ENCODE peak calls at places on chromosomes 4 and X, in eight cellular contexts. One of them, this sample, is unnamed.

GRCh38 chr4:186845137-186845842 is 121.6 kb upstream of the FAT1 start:
- DNase-seq in Kasumi-1: peak
- DNase-seq in astrocyte of the spinal cord: peak
- DNase-seq in iris pigment epithelial cell: peak
- DNase-seq in germinal center: no peak
- DNase-seq in IMR-90: peak
- DNase-seq in cerebellar nuclear complex: no peak
- DNase-seq in hypothalamus: no peak
- DNase-seq in this sample: no peak

GRCh38 chr4:45453258-45453841 is 670.5 kb downstream of the GABRG1 start:
- DNase-seq in Kasumi-1: peak
- DNase-seq in astrocyte of the spinal cord: peak
- DNase-seq in iris pigment epithelial cell: peak
- DNase-seq in germinal center: no peak
- DNase-seq in IMR-90: no peak
- DNase-seq in cerebellar nuclear complex: no peak
- DNase-seq in hypothalamus: no peak
- DNase-seq in this sample: peak

GRCh38 chrX:28312965-28313364 is 274.3 kb upstream of the IL1RAPL1 start:
- DNase-seq in Kasumi-1: no peak
- DNase-seq in astrocyte of the spinal cord: peak
- DNase-seq in iris pigment epithelial cell: no peak
- DNase-seq in germinal center: no peak
- DNase-seq in IMR-90: peak
- DNase-seq in cerebellar nuclear complex: no peak
- DNase-seq in hypothalamus: no peak
- DNase-seq in this sample: no peak

GRCh38 chrX:55135171-55135570 is 46.4 kb downstream of the PAGE2 start:
- DNase-seq in Kasumi-1: peak
- DNase-seq in astrocyte of the spinal cord: peak
- DNase-seq in iris pigment epithelial cell: peak
- DNase-seq in germinal center: peak
- DNase-seq in IMR-90: peak
- DNase-seq in cerebellar nuclear complex: no peak
- DNase-seq in hypothalamus: no peak
- DNase-seq in this sample: peak

GRCh38 chr4:114807759-114808404 is 209.3 kb downstream of the UGT8 start:
- DNase-seq in Kasumi-1: peak
- DNase-seq in astrocyte of the spinal cord: peak
- DNase-seq in iris pigment epithelial cell: no peak
- DNase-seq in germinal center: peak
- DNase-seq in IMR-90: peak
- DNase-seq in cerebellar nuclear complex: no peak
- DNase-seq in hypothalamus: no peak
- DNase-seq in this sample: peak

GRCh38 chr4:153220709-153221367 is 16.6 kb downstream of the TRIM2 start:
- DNase-seq in Kasumi-1: no peak
- DNase-seq in astrocyte of the spinal cord: no peak
- DNase-seq in iris pigment epithelial cell: peak
- DNase-seq in germinal center: no peak
- DNase-seq in IMR-90: peak
- DNase-seq in cerebellar nuclear complex: no peak
- DNase-seq in hypothalamus: no peak
- DNase-seq in this sample: no peak

GRCh38 chrX:30304866-30305265 is 4.3 kb downstream of the NR0B1 start:
- DNase-seq in Kasumi-1: no peak
- DNase-seq in astrocyte of the spinal cord: no peak
- DNase-seq in iris pigment epithelial cell: no peak
- DNase-seq in germinal center: no peak
- DNase-seq in IMR-90: no peak
- DNase-seq in cerebellar nuclear complex: no peak
- DNase-seq in hypothalamus: no peak
- DNase-seq in this sample: no peak

GRCh38 chr4:119211856-119212250 is 660 bp upstream of the USP53 start:
- DNase-seq in Kasumi-1: no peak
- DNase-seq in astrocyte of the spinal cord: no peak
- DNase-seq in iris pigment epithelial cell: no peak
- DNase-seq in germinal center: no peak
- DNase-seq in IMR-90: no peak
- DNase-seq in cerebellar nuclear complex: no peak
- DNase-seq in hypothalamus: no peak
- DNase-seq in this sample: no peak

GRCh38 chr4:54225671-54226398 is 3.3 kb upstream of the PDGFRA start:
- DNase-seq in Kasumi-1: no peak
- DNase-seq in astrocyte of the spinal cord: peak
- DNase-seq in iris pigment epithelial cell: peak
- DNase-seq in germinal center: no peak
- DNase-seq in IMR-90: no peak
- DNase-seq in cerebellar nuclear complex: no peak
- DNase-seq in hypothalamus: no peak
- DNase-seq in this sample: no peak

GRCh38 chr4:95764961-95765360 is 74.9 kb upstream of the PDHA2 start:
- DNase-seq in Kasumi-1: no peak
- DNase-seq in astrocyte of the spinal cord: no peak
- DNase-seq in iris pigment epithelial cell: no peak
- DNase-seq in germinal center: no peak
- DNase-seq in IMR-90: no peak
- DNase-seq in cerebellar nuclear complex: no peak
- DNase-seq in hypothalamus: no peak
- DNase-seq in this sample: no peak

GRCh38 chr4:13921805-13922204 is 294.3 kb upstream of the BOD1L1 start:
- DNase-seq in Kasumi-1: no peak
- DNase-seq in astrocyte of the spinal cord: peak
- DNase-seq in iris pigment epithelial cell: peak
- DNase-seq in germinal center: no peak
- DNase-seq in IMR-90: peak
- DNase-seq in cerebellar nuclear complex: no peak
- DNase-seq in hypothalamus: no peak
- DNase-seq in this sample: no peak

GRCh38 chrX:24767557-24767956 is 73.8 kb downstream of the POLA1 start:
- DNase-seq in Kasumi-1: no peak
- DNase-seq in astrocyte of the spinal cord: peak
- DNase-seq in iris pigment epithelial cell: peak
- DNase-seq in germinal center: no peak
- DNase-seq in IMR-90: peak
- DNase-seq in cerebellar nuclear complex: no peak
- DNase-seq in hypothalamus: no peak
- DNase-seq in this sample: no peak

GRCh38 chr4:102815981-102816380 is 11.4 kb downstream of the UBE2D3 start:
- DNase-seq in Kasumi-1: no peak
- DNase-seq in astrocyte of the spinal cord: peak
- DNase-seq in iris pigment epithelial cell: peak
- DNase-seq in germinal center: no peak
- DNase-seq in IMR-90: peak
- DNase-seq in cerebellar nuclear complex: no peak
- DNase-seq in hypothalamus: no peak
- DNase-seq in this sample: no peak

GRCh38 chr4:25481648-25482047 is 104.6 kb downstream of the ANAPC4 start:
- DNase-seq in Kasumi-1: no peak
- DNase-seq in astrocyte of the spinal cord: no peak
- DNase-seq in iris pigment epithelial cell: no peak
- DNase-seq in germinal center: no peak
- DNase-seq in IMR-90: no peak
- DNase-seq in cerebellar nuclear complex: no peak
- DNase-seq in hypothalamus: no peak
- DNase-seq in this sample: no peak

GRCh38 chr4:94802091-94802490 is 44.3 kb downstream of the BMPR1B start:
- DNase-seq in Kasumi-1: no peak
- DNase-seq in astrocyte of the spinal cord: peak
- DNase-seq in iris pigment epithelial cell: no peak
- DNase-seq in germinal center: no peak
- DNase-seq in IMR-90: no peak
- DNase-seq in cerebellar nuclear complex: no peak
- DNase-seq in hypothalamus: peak
- DNase-seq in this sample: no peak

GRCh38 chr4:53548662-53549061 is 42.6 kb downstream of the LNX1 start:
- DNase-seq in Kasumi-1: no peak
- DNase-seq in astrocyte of the spinal cord: no peak
- DNase-seq in iris pigment epithelial cell: no peak
- DNase-seq in germinal center: no peak
- DNase-seq in IMR-90: no peak
- DNase-seq in cerebellar nuclear complex: no peak
- DNase-seq in hypothalamus: no peak
- DNase-seq in this sample: no peak

GRCh38 chr4:134388351-134388750 is 186.8 kb upstream of the PABPC4L start:
- DNase-seq in Kasumi-1: no peak
- DNase-seq in astrocyte of the spinal cord: no peak
- DNase-seq in iris pigment epithelial cell: no peak
- DNase-seq in germinal center: no peak
- DNase-seq in IMR-90: no peak
- DNase-seq in cerebellar nuclear complex: no peak
- DNase-seq in hypothalamus: no peak
- DNase-seq in this sample: no peak

GRCh38 chr4:25113915-25114904 is 46.0 kb downstream of the SEPSECS start:
- DNase-seq in Kasumi-1: no peak
- DNase-seq in astrocyte of the spinal cord: peak
- DNase-seq in iris pigment epithelial cell: peak
- DNase-seq in germinal center: no peak
- DNase-seq in IMR-90: peak
- DNase-seq in cerebellar nuclear complex: no peak
- DNase-seq in hypothalamus: no peak
- DNase-seq in this sample: no peak

GRCh38 chr4:140743194-140743931 is 12.8 kb downstream of the TBC1D9 start:
- DNase-seq in Kasumi-1: no peak
- DNase-seq in astrocyte of the spinal cord: peak
- DNase-seq in iris pigment epithelial cell: peak
- DNase-seq in germinal center: peak
- DNase-seq in IMR-90: peak
- DNase-seq in cerebellar nuclear complex: no peak
- DNase-seq in hypothalamus: no peak
- DNase-seq in this sample: peak

GRCh38 chr4:184548321-184548650 is 73.9 kb upstream of the IRF2 start:
- DNase-seq in Kasumi-1: peak
- DNase-seq in astrocyte of the spinal cord: no peak
- DNase-seq in iris pigment epithelial cell: no peak
- DNase-seq in germinal center: no peak
- DNase-seq in IMR-90: no peak
- DNase-seq in cerebellar nuclear complex: no peak
- DNase-seq in hypothalamus: no peak
- DNase-seq in this sample: no peak

GRCh38 chrX:51743179-51743957 is at the start of gene GSPT2:
- DNase-seq in Kasumi-1: peak
- DNase-seq in astrocyte of the spinal cord: peak
- DNase-seq in iris pigment epithelial cell: peak
- DNase-seq in germinal center: peak
- DNase-seq in IMR-90: peak
- DNase-seq in cerebellar nuclear complex: no peak
- DNase-seq in hypothalamus: peak
- DNase-seq in this sample: peak

GRCh38 chr4:118732591-118733330 is 47.6 kb downstream of the METTL14 start:
- DNase-seq in Kasumi-1: no peak
- DNase-seq in astrocyte of the spinal cord: peak
- DNase-seq in iris pigment epithelial cell: peak
- DNase-seq in germinal center: no peak
- DNase-seq in IMR-90: peak
- DNase-seq in cerebellar nuclear complex: no peak
- DNase-seq in hypothalamus: no peak
- DNase-seq in this sample: no peak

GRCh38 chr4:87006531-87007344 is 71.9 kb downstream of the AFF1 start:
- DNase-seq in Kasumi-1: peak
- DNase-seq in astrocyte of the spinal cord: peak
- DNase-seq in iris pigment epithelial cell: peak
- DNase-seq in germinal center: peak
- DNase-seq in IMR-90: peak
- DNase-seq in cerebellar nuclear complex: no peak
- DNase-seq in hypothalamus: peak
- DNase-seq in this sample: peak